ENCODE peak calls at places on chromosomes 6 and 20, in eight cellular contexts. I is prostate gland; L is GM12878; F is naive thymus-derived CD4-positive, alpha-beta T cell; Z is RWPE2; Q is neuronal stem cell; B is HepG2; G is cardiac muscle cell. J is an unnamed sample.

GRCh38 chr6:17149581-17149980 is 47.7 kb downstream of the STMND1 start:
- DNase-seq in I (no peak), L (no peak), F (no peak), Z (no peak), Q (no peak), B (no peak), G (no peak), J (no peak)

GRCh38 chr6:73724389-73724788 is 28.4 kb downstream of the CD109 start:
- DNase-seq in I (no peak), L (no peak), F (no peak), Z (no peak), Q (no peak), B (no peak), G (no peak), J (no peak)

GRCh38 chr6:169044376-169045230 is 209.0 kb downstream of the THBS2 start:
- DNase-seq in I (no peak), L (no peak), F (no peak), Z (no peak), Q (no peak), B (no peak), G (no peak), J (no peak)

GRCh38 chr20:20366551-20366895 is 1.4 kb upstream of the INSM1 start:
- DNase-seq in I (no peak), L (no peak), F (no peak), Z (no peak), Q (no peak), B (no peak), G (no peak), J (no peak)

GRCh38 chr20:21500599-21500998 is 13.3 kb downstream of the NKX2-2 start:
- DNase-seq in I (no peak), L (no peak), F (no peak), Z (no peak), Q (no peak), B (no peak), G (no peak), J (no peak)

GRCh38 chr6:145875496-145876244 is 61.1 kb upstream of the FBXO30 start:
- DNase-seq in I (no peak), L (no peak), F (no peak), Z (no peak), Q (no peak), B (no peak), G (no peak), J (no peak)

GRCh38 chr6:117783280-117783679 is 108.0 kb downstream of the NUS1 start:
- DNase-seq in I (no peak), L (no peak), F (no peak), Z (no peak), Q (peak; percentile 47), B (no peak), G (no peak), J (no peak)

GRCh38 chr6:105402090-105402980 is 547 bp downstream of the PREP start:
- DNase-seq in I (peak; percentile 8), L (no peak), F (peak; percentile 31), Z (peak; percentile 64), Q (peak; percentile 59), B (peak; percentile 25), G (no peak), J (no peak)

GRCh38 chr6:118894425-118895240 is 681 bp downstream of the ASF1A start:
- DNase-seq in I (peak; percentile 56), L (no peak), F (peak; percentile 80), Z (no peak), Q (peak; percentile 51), B (peak; percentile 10), G (peak; percentile 79), J (peak; percentile 67)

GRCh38 chr20:3820048-3820900 is at the start of gene AP5S1:
- DNase-seq in I (peak; percentile 97), L (peak; percentile 86), F (peak; percentile 91), Z (peak; percentile 96), Q (peak; percentile 96), B (peak; percentile 97), G (peak; percentile 98), J (peak; percentile 99)

GRCh38 chr6:109342564-109342963 is 39.7 kb downstream of the CD164 start:
- DNase-seq in I (no peak), L (no peak), F (no peak), Z (no peak), Q (no peak), B (no peak), G (no peak), J (no peak)

GRCh38 chr6:10248378-10248843 is 166.5 kb downstream of the TFAP2A start:
- DNase-seq in I (no peak), L (no peak), F (no peak), Z (no peak), Q (no peak), B (no peak), G (no peak), J (no peak)

GRCh38 chr6:166156942-166157341 is 10.7 kb downstream of the TBXT start:
- DNase-seq in I (no peak), L (no peak), F (no peak), Z (no peak), Q (no peak), B (peak; percentile 6), G (no peak), J (no peak)

GRCh38 chr20:31966991-31967655 is 828 bp upstream of the XKR7 start:
- DNase-seq in I (no peak), L (no peak), F (no peak), Z (no peak), Q (no peak), B (no peak), G (no peak), J (no peak)

GRCh38 chr20:25249198-25249931 is 1.5 kb downstream of the PYGB start:
- DNase-seq in I (peak; percentile 64), L (no peak), F (no peak), Z (no peak), Q (no peak), B (no peak), G (no peak), J (no peak)

GRCh38 chr6:39812853-39813533 is 20.8 kb downstream of the DAAM2 start:
- DNase-seq in I (no peak), L (peak; percentile 36), F (no peak), Z (no peak), Q (no peak), B (no peak), G (no peak), J (no peak)
- H3K27ac ChIP-seq in I (no peak overlapping the region), L (no peak overlapping the region), F (no peak overlapping the region), Z (no peak overlapping the region), Q (no peak overlapping the region), B (no peak overlapping the region), G (no peak overlapping the region), J (peak overlapping the region; percentile 7)

GRCh38 chr20:63835031-63835858 is 4.2 kb upstream of the ZBTB46 start:
- DNase-seq in I (peak; percentile 86), L (no peak), F (no peak), Z (peak; percentile 98), Q (peak; percentile 92), B (peak; percentile 96), G (peak; percentile 99), J (peak; percentile 88)

GRCh38 chr20:63831696-63832686 is 927 bp upstream of the ZBTB46 start:
- DNase-seq in I (no peak), L (no peak), F (no peak), Z (peak; percentile 87), Q (no peak), B (peak; percentile 64), G (peak; percentile 82), J (no peak)

GRCh38 chr20:63834545-63834880 is 3.4 kb upstream of the ZBTB46 start:
- DNase-seq in I (no peak), L (no peak), F (no peak), Z (no peak), Q (no peak), B (no peak), G (no peak), J (no peak)

GRCh38 chr20:63836335-63837133 is 5.5 kb upstream of the ZBTB46 start:
- DNase-seq in I (no peak), L (no peak), F (no peak), Z (peak; percentile 83), Q (no peak), B (no peak), G (no peak), J (no peak)

DNA sequence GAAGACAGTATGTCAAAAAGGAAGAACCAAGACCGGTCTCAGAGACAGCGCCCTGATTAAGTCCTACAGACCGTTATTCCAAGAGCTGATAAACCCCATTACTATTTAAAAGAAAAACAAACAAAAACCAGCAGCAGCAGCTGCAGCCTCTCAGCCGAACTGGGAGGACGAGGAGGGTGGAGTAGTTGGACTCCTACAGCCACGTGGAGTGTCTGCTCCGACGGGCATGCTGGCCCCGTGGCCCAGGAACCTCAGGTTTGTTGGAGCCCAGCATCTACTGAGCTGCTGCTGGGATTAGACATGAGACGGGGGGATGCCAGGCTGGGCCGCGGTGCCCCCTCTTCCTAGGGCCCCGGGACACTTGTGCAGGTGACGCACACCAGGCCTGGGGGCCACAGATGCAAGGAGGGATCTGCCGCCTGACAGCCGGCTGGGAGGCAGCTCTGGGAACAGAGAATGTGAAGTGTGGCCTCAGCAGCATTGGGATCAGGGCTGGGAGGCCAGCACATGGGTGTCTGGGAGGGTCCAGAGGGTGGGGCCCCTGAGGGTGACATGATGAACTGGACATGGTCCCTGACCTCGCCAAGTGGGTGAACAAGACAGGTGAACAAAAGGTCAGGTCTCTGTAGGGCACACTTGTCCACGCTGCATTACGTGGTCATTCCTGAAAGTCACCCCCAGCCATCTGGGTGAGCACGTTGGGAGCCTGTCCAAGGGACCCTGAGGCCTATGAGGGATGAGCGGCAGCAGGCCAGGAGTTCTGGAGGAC is 2.9 kb upstream of the ZBTB46 start:
- DNase-seq in I (no peak), L (no peak), F (no peak), Z (peak; percentile 83), Q (no peak), B (no peak), G (no peak), J (no peak)
- H3K4me3 ChIP-seq in I (no peak overlapping the region), L (no peak overlapping the region), F (no peak overlapping the region), Z (no peak overlapping the region), Q (no peak overlapping the region), B (no peak overlapping the region), G (no peak overlapping the region), J (no peak overlapping the region)

DNA sequence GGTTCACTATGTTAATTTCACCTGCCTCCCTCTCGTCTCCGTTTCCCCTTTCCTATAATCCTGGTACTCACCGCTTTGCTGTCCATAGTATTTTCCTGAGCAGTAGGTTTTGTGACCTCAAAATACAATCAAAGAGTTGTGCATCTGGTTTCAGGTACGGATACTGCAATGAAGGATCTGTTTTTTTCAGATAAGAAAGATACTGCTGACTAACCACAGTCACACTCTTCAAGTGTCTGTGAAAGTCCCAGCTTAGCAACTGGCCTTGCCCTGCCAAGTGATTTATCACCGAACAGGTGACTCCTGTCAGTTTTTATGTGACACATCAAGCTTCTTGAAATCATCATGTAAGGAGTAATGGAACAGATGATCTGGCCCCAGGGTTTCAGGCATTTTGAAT is 180.9 kb downstream of the DTNBP1 start:
- DNase-seq in I (no peak), L (no peak), F (no peak), Z (no peak), Q (no peak), B (no peak), G (no peak), J (no peak)
- H3K4me1 ChIP-seq in I (no peaks in the 10 kb centered on the region), L (no peaks in the 10 kb centered on the region), F (no peaks in the 10 kb centered on the region), Z (peaks cover 23% of the 10 kb centered on the region), Q (peaks cover 20% of the 10 kb centered on the region), B (peaks cover 7% of the 10 kb centered on the region), G (peaks cover 25% of the 10 kb centered on the region), J (peaks cover 3% of the 10 kb centered on the region)

DNA sequence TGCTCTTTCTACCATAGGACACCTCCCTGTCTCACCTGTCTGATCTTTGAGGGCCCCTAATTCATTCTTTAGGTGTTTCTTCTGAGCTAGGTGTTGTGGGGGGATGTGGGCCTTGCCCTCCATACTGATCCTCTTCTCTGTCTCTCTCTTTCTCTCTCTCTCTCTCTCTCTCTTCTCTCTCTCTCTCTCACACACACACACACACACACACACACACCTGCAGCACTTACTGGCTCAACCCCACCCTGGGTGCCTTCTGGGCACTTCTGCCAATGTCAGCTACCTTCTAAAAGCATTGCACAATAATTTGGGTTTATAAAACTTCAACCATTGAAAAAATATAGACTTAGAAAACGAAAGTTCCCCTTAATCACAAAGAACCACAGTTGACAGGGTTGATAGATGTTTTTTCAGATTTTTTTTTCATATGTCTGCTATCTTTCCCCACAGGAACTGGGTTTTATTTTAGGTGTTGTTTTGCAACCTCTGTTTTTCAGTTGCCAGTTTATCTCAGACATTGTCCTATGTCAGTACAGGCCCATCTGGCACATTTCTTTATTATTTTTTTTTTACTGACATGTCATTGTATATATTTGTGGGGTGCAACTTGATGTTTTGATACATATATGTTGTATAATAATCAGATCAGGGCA is 28.1 kb downstream of the PKIG start:
- DNase-seq in I (no peak), L (no peak), F (peak; percentile 80), Z (no peak), Q (no peak), B (no peak), G (no peak), J (no peak)
- H3K27ac ChIP-seq in I (peak overlapping the region; percentile 70), L (peak overlapping the region; percentile 57), F (peak overlapping the region; percentile 73), Z (no peak overlapping the region), Q (no peak overlapping the region), B (no peak overlapping the region), G (no peak overlapping the region), J (peak overlapping the region; percentile 18)